ENCODE peak calls at places on chromosome 12, in eight cellular contexts. One of them, this sample, is unnamed.
A peak's percentile ranks its signal among the peaks of the same experiment; 100 is the strongest.

GRCh38 chr12:40224439-40225291 is at the start of gene LRRK2:
- DNase-seq in cardiac fibroblast: peak; percentile 64
- DNase-seq in EL: peak; percentile 62
- DNase-seq in NCI-H2171: peak; percentile 51
- DNase-seq in NCI-H1092: no peak
- DNase-seq in upper lobe of right lung: peak; percentile 96
- DNase-seq in epithelial cell of prostate: no peak
- DNase-seq in activated gamma-delta T cell treated with Interleukin-2 at 50 U/mL for 16 hours: peak; percentile 41
- DNase-seq in this sample: peak; percentile 30

GRCh38 chr12:52126050-52126604 is 46.6 kb downstream of the SMIM41 start:
- DNase-seq in cardiac fibroblast: no peak
- DNase-seq in EL: no peak
- DNase-seq in NCI-H2171: no peak
- DNase-seq in NCI-H1092: no peak
- DNase-seq in upper lobe of right lung: peak; percentile 39
- DNase-seq in epithelial cell of prostate: no peak
- DNase-seq in activated gamma-delta T cell treated with Interleukin-2 at 50 U/mL for 16 hours: no peak
- DNase-seq in this sample: no peak

GRCh38 chr12:21144309-21144708 is 13.3 kb downstream of the SLCO1B1 start:
- DNase-seq in cardiac fibroblast: no peak
- DNase-seq in EL: peak; percentile 1
- DNase-seq in NCI-H2171: no peak
- DNase-seq in NCI-H1092: no peak
- DNase-seq in upper lobe of right lung: no peak
- DNase-seq in epithelial cell of prostate: no peak
- DNase-seq in activated gamma-delta T cell treated with Interleukin-2 at 50 U/mL for 16 hours: no peak
- DNase-seq in this sample: no peak

GRCh38 chr12:123431951-123432886 is 4.3 kb downstream of the RILPL2 start:
- DNase-seq in cardiac fibroblast: no peak
- DNase-seq in EL: no peak
- DNase-seq in NCI-H2171: no peak
- DNase-seq in NCI-H1092: no peak
- DNase-seq in upper lobe of right lung: peak; percentile 71
- DNase-seq in epithelial cell of prostate: no peak
- DNase-seq in activated gamma-delta T cell treated with Interleukin-2 at 50 U/mL for 16 hours: no peak
- DNase-seq in this sample: no peak

GRCh38 chr12:115149279-115149678 is 465.3 kb upstream of the TBX3 start:
- DNase-seq in cardiac fibroblast: no peak
- DNase-seq in EL: no peak
- DNase-seq in NCI-H2171: no peak
- DNase-seq in NCI-H1092: no peak
- DNase-seq in upper lobe of right lung: no peak
- DNase-seq in epithelial cell of prostate: no peak
- DNase-seq in activated gamma-delta T cell treated with Interleukin-2 at 50 U/mL for 16 hours: no peak
- DNase-seq in this sample: no peak

GRCh38 chr12:11539156-11539555 is 110.3 kb upstream of the ETV6 start:
- DNase-seq in cardiac fibroblast: no peak
- DNase-seq in EL: no peak
- DNase-seq in NCI-H2171: no peak
- DNase-seq in NCI-H1092: no peak
- DNase-seq in upper lobe of right lung: no peak
- DNase-seq in epithelial cell of prostate: no peak
- DNase-seq in activated gamma-delta T cell treated with Interleukin-2 at 50 U/mL for 16 hours: no peak
- DNase-seq in this sample: no peak

GRCh38 chr12:121719926-121720414 is 7.4 kb downstream of the TMEM120B start:
- DNase-seq in cardiac fibroblast: peak; percentile 74
- DNase-seq in EL: peak; percentile 86
- DNase-seq in NCI-H2171: no peak
- DNase-seq in NCI-H1092: no peak
- DNase-seq in upper lobe of right lung: no peak
- DNase-seq in epithelial cell of prostate: no peak
- DNase-seq in activated gamma-delta T cell treated with Interleukin-2 at 50 U/mL for 16 hours: no peak
- DNase-seq in this sample: peak; percentile 78

GRCh38 chr12:12379831-12380730 is 23.2 kb downstream of the BORCS5 start:
- DNase-seq in cardiac fibroblast: peak; percentile 32
- DNase-seq in EL: no peak
- DNase-seq in NCI-H2171: no peak
- DNase-seq in NCI-H1092: no peak
- DNase-seq in upper lobe of right lung: no peak
- DNase-seq in epithelial cell of prostate: no peak
- DNase-seq in activated gamma-delta T cell treated with Interleukin-2 at 50 U/mL for 16 hours: peak; percentile 26
- DNase-seq in this sample: no peak

GRCh38 chr12:113119980-113120669 is 15.4 kb downstream of the RASAL1 start:
- DNase-seq in cardiac fibroblast: no peak
- DNase-seq in EL: no peak
- DNase-seq in NCI-H2171: no peak
- DNase-seq in NCI-H1092: no peak
- DNase-seq in upper lobe of right lung: no peak
- DNase-seq in epithelial cell of prostate: no peak
- DNase-seq in activated gamma-delta T cell treated with Interleukin-2 at 50 U/mL for 16 hours: no peak
- DNase-seq in this sample: no peak

GRCh38 chr12:131885543-131886057 is 8.8 kb upstream of the ULK1 start:
- DNase-seq in cardiac fibroblast: no peak
- DNase-seq in EL: no peak
- DNase-seq in NCI-H2171: no peak
- DNase-seq in NCI-H1092: no peak
- DNase-seq in upper lobe of right lung: no peak
- DNase-seq in epithelial cell of prostate: no peak
- DNase-seq in activated gamma-delta T cell treated with Interleukin-2 at 50 U/mL for 16 hours: no peak
- DNase-seq in this sample: no peak

GRCh38 chr12:70553391-70553859 is 83.8 kb downstream of the PTPRB start:
- DNase-seq in cardiac fibroblast: peak; percentile 74
- DNase-seq in EL: no peak
- DNase-seq in NCI-H2171: no peak
- DNase-seq in NCI-H1092: peak; percentile 2
- DNase-seq in upper lobe of right lung: no peak
- DNase-seq in epithelial cell of prostate: no peak
- DNase-seq in activated gamma-delta T cell treated with Interleukin-2 at 50 U/mL for 16 hours: no peak
- DNase-seq in this sample: no peak

GRCh38 chr12:30308010-30308717 is 387.5 kb downstream of the IPO8 start:
- DNase-seq in cardiac fibroblast: no peak
- DNase-seq in EL: no peak
- DNase-seq in NCI-H2171: no peak
- DNase-seq in NCI-H1092: no peak
- DNase-seq in upper lobe of right lung: no peak
- DNase-seq in epithelial cell of prostate: no peak
- DNase-seq in activated gamma-delta T cell treated with Interleukin-2 at 50 U/mL for 16 hours: no peak
- DNase-seq in this sample: no peak

GRCh38 chr12:124479680-124480468 is 87.5 kb downstream of the NCOR2 start:
- DNase-seq in cardiac fibroblast: no peak
- DNase-seq in EL: no peak
- DNase-seq in NCI-H2171: no peak
- DNase-seq in NCI-H1092: no peak
- DNase-seq in upper lobe of right lung: no peak
- DNase-seq in epithelial cell of prostate: no peak
- DNase-seq in activated gamma-delta T cell treated with Interleukin-2 at 50 U/mL for 16 hours: no peak
- DNase-seq in this sample: no peak

GRCh38 chr12:119115296-119115905 is 63.3 kb upstream of the HSPB8 start:
- DNase-seq in cardiac fibroblast: peak; percentile 59
- DNase-seq in EL: peak; percentile 29
- DNase-seq in NCI-H2171: peak; percentile 44
- DNase-seq in NCI-H1092: no peak
- DNase-seq in upper lobe of right lung: no peak
- DNase-seq in epithelial cell of prostate: no peak
- DNase-seq in activated gamma-delta T cell treated with Interleukin-2 at 50 U/mL for 16 hours: no peak
- DNase-seq in this sample: no peak

GRCh38 chr12:29073631-29074239 is 75.3 kb upstream of the FAR2 start:
- DNase-seq in cardiac fibroblast: peak; percentile 70
- DNase-seq in EL: peak; percentile 49
- DNase-seq in NCI-H2171: peak; percentile 63
- DNase-seq in NCI-H1092: no peak
- DNase-seq in upper lobe of right lung: no peak
- DNase-seq in epithelial cell of prostate: no peak
- DNase-seq in activated gamma-delta T cell treated with Interleukin-2 at 50 U/mL for 16 hours: no peak
- DNase-seq in this sample: no peak